ENCODE peak calls at places on chromosomes 11 and 22, in six cellular contexts. W is SK-N-SH, C is K562, G is HCT116, V is H1, Z is GM12878. K is an unnamed sample.

GRCh38 chr22:43828711-43829447 is 16.8 kb upstream of the EFCAB6 start:
- DNase-seq in W (peak), C (no peak), G (no peak), V (no peak), Z (no peak), K (no peak)

GRCh38 chr11:34566736-34567135 is 53.1 kb upstream of the ELF5 start:
- DNase-seq in W (no peak), C (no peak), G (no peak), V (no peak), Z (no peak), K (no peak)

GRCh38 chr22:47175761-47176359 is 413.4 kb downstream of the TBC1D22A start:
- DNase-seq in W (no peak), C (no peak), G (no peak), V (no peak), Z (no peak), K (no peak)

GRCh38 chr22:48084041-48084748 is 1321.7 kb downstream of the TBC1D22A start:
- DNase-seq in W (no peak), C (no peak), G (no peak), V (no peak), Z (peak), K (no peak)

GRCh38 chr11:77193915-77194830 is 66.1 kb downstream of the MYO7A start:
- DNase-seq in W (no peak), C (no peak), G (no peak), V (no peak), Z (no peak), K (no peak)

GRCh38 chr11:129143335-129143734 is 48.8 kb downstream of the ARHGAP32 start:
- DNase-seq in W (no peak), C (no peak), G (peak), V (no peak), Z (no peak), K (peak)

GRCh38 chr11:73157141-73158010 is 15.3 kb upstream of the FCHSD2 start:
- DNase-seq in W (peak), C (no peak), G (no peak), V (no peak), Z (no peak), K (no peak)

GRCh38 chr11:113994077-113994954 is 19.4 kb downstream of the HTR3A start:
- DNase-seq in W (peak), C (peak), G (no peak), V (peak), Z (no peak), K (no peak)

GRCh38 chr11:68173926-68174325 is 39.2 kb downstream of the KMT5B start:
- DNase-seq in W (no peak), C (no peak), G (no peak), V (no peak), Z (no peak), K (no peak)

GRCh38 chr22:42991010-42991651 is 23.8 kb downstream of the PACSIN2 start:
- DNase-seq in W (no peak), C (no peak), G (no peak), V (no peak), Z (no peak), K (no peak)

GRCh38 chr11:119683783-119684182 is 45.2 kb downstream of the NECTIN1 start:
- DNase-seq in W (no peak), C (no peak), G (no peak), V (no peak), Z (no peak), K (peak)

GRCh38 chr11:114650661-114651060 is 27.7 kb upstream of the NXPE2 start:
- DNase-seq in W (no peak), C (no peak), G (no peak), V (no peak), Z (no peak), K (no peak)

GRCh38 chr11:110894224-110894623 is 182.0 kb upstream of the ARHGAP20 start:
- DNase-seq in W (no peak), C (no peak), G (no peak), V (no peak), Z (no peak), K (no peak)

GRCh38 chr11:57233702-57234101 is 3.3 kb downstream of the APLNR start:
- DNase-seq in W (no peak), C (no peak), G (no peak), V (no peak), Z (no peak), K (no peak)

GRCh38 chr22:37781434-37782059 is 26.2 kb upstream of the GCAT start:
- DNase-seq in W (no peak), C (no peak), G (no peak), V (no peak), Z (no peak), K (no peak)
- TF ChIP-seq JUND in W (no peak), C (no peak), G (no peak), V (no peak), Z (no peak), K (no peak)

GRCh38 chr11:14184548-14184947 is 174.4 kb downstream of the RRAS2 start:
- DNase-seq in W (no peak), C (no peak), G (no peak), V (no peak), Z (no peak), K (no peak)

GRCh38 chr11:14183973-14184372 is 175.0 kb downstream of the RRAS2 start:
- DNase-seq in W (no peak), C (no peak), G (no peak), V (no peak), Z (no peak), K (no peak)

GRCh38 chr11:14185461-14185860 is 173.5 kb downstream of the RRAS2 start:
- DNase-seq in W (no peak), C (no peak), G (no peak), V (no peak), Z (no peak), K (no peak)

GRCh38 chr11:14186376-14186775 is 172.6 kb downstream of the RRAS2 start:
- DNase-seq in W (no peak), C (no peak), G (no peak), V (no peak), Z (no peak), K (no peak)

DNA sequence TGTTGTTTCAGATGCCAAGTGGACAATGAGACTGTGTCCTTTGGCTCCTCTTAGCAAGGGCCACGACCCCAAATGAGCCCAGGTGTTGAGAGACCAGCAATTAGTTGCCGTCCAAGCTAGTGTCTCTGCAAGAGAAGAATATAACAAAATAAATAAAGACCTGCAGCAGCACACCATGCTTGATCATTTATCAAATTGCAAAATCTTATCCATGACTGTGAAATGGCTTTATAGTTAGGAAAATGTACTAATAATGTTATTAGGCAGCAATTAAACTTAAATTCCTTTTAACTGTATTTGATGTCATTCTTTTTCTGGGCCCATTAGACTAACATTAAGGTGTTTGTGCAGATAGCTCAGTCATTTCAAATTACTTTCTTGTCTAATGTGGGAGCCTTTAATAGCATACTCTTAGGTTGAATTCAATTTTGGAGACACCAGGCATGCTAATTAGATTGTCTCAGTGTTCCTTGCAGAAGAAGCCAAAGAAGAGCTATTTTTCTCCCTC is 176.1 kb downstream of the RRAS2 start:
- DNase-seq in W (no peak), C (no peak), G (no peak), V (no peak), Z (no peak), K (no peak)
- TF ChIP-seq JUND in W (no peak), C (no peak), G (no peak), V (no peak), Z (no peak), K (no peak)

GRCh38 chr11:18229501-18229900 is 7.1 kb downstream of the SAA4 start:
- DNase-seq in W (no peak), C (no peak), G (no peak), V (no peak), Z (peak), K (no peak)
- TF ChIP-seq JUND in W (no peak), C (no peak), G (no peak), V (no peak), Z (no peak), K (no peak)

DNA sequence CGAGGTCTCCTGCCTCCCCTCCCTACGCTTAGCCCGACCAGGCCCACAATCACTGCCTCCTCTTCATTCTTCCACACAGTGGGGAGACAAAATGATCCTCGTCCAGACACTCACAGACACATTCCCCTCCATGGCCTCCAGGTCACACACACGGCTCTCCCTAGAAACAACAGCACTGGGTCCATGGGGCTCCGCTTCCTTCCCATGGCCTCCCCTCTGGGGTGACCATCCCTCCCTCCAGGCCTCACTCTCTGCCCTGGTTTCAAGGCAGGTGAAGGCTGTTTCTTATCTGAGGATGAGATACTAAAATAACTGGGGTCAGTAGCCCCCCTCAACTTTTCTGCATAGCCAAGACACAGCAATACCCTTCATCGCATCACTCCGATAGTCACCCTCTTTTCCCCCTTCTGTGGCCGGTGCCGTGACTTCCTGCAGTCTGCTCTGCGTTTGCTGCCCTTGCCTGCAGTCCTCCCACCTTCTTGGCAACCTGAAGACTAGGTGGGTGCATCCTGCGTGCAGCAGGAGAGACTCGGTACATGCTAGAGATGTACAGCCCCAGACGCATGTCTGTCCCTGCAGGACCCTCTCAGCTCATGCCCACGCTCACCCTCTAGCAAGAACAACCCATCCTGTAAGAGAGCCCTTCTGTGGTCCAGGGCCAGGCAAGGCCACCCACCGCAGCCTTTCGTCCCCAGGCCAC is 55.8 kb downstream of the CD6 start:
- DNase-seq in W (no peak), C (no peak), G (no peak), V (no peak), Z (no peak), K (no peak)
- TF ChIP-seq JUND in W (no peak), C (no peak), G (no peak), V (no peak), Z (no peak), K (no peak)

DNA sequence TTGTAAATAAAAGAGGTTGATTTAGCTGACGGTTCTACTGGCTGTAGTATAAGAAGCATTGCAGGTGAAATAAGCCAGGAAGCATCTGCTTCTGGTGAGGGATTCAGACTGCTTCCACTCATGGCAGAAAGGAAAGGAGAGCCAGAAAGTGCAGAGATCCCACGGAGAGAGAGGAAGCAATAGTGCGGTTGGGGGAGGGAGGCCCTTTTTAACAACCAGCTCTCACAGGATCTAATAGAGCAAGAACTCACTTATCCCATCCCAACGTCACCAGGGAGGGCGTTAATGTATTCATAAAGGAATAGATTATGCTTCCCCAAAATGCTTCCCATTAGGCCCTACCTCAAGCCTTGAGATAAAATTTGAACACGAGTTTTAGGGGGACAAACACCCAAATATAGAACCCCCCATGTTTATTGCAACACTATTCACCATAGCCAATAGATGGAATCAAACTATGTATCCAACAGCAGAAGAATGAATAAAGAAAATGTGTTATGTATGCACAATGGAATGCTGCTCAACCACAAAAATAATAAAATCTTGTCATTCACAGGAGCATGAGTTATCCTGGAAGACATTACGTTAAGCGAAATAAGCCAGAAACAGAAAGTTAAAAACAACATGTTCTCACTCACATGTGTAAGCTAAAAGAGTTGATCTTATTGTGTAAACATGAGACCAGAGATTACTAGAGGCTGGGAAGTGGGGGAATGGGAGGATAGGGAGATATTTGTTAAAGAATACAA is 908.3 kb upstream of the ANO3 start:
- DNase-seq in W (no peak), C (no peak), G (no peak), V (no peak), Z (no peak), K (no peak)
- TF ChIP-seq JUND in W (no peak), C (no peak), G (no peak), V (no peak), Z (no peak), K (no peak)

GRCh38 chr11:112132737-112133136 is 31.2 kb downstream of the IL18 start:
- DNase-seq in W (no peak), C (no peak), G (no peak), V (no peak), Z (no peak), K (no peak)
- TF ChIP-seq JUND in W (no peak), C (no peak), G (no peak), V (no peak), Z (no peak), K (no peak)